ENCODE peak calls at places on chromosomes 12 and 14, in seven cellular contexts. X is GM12891, R is SK-N-SH, D is K562, S is H1, V is HepG2, Z is GM12878. I is an unnamed sample.

GRCh38 chr12:116591608-116592115 is 32.5 kb downstream of the MAP1LC3B2 start:
- DNase-seq in R (no peak), D (no peak), Z (no peak), S (no peak), X (no peak), V (no peak), I (no peak)

GRCh38 chr12:85089792-85090191 is 53.6 kb downstream of the LRRIQ1 start:
- DNase-seq in S (no peak), D (no peak), X (no peak), Z (no peak), V (no peak), R (no peak), I (no peak)

GRCh38 chr12:52097045-52097666 is 17.7 kb downstream of the SMIM41 start:
- DNase-seq in D (no peak), Z (no peak), V (no peak), S (no peak), R (peak), X (no peak), I (no peak)

GRCh38 chr14:93115920-93116675 is at the start of gene ITPK1:
- DNase-seq in V (peak), X (peak), S (peak), D (peak), R (peak), Z (no peak), I (peak)

GRCh38 chr12:30111719-30112118 is 328.0 kb upstream of the TMTC1 start:
- DNase-seq in X (no peak), R (peak), Z (no peak), D (no peak), V (no peak), S (no peak), I (no peak)

GRCh38 chr14:75370416-75371205 is 57.2 kb upstream of the JDP2 start:
- DNase-seq in S (no peak), V (no peak), R (no peak), D (no peak), X (no peak), Z (no peak), I (no peak)

GRCh38 chr14:35303149-35303548 is 11.0 kb downstream of the PSMA6 start:
- DNase-seq in R (no peak), Z (no peak), S (no peak), D (no peak), X (no peak), V (no peak), I (no peak)

GRCh38 chr12:52221912-52222457 is 11.1 kb upstream of the KRT7 start:
- DNase-seq in V (no peak), X (no peak), R (no peak), S (peak), D (peak), Z (no peak), I (no peak)

GRCh38 chr12:100959481-100959880 is 164.9 kb downstream of the ANO4 start:
- DNase-seq in S (no peak), Z (no peak), V (no peak), R (no peak), X (no peak), D (peak), I (no peak)

GRCh38 chr12:108724054-108724889 is 7.0 kb downstream of the CORO1C start:
- DNase-seq in Z (no peak), R (no peak), S (no peak), X (no peak), V (no peak), D (peak), I (no peak)

GRCh38 chr12:67520611-67521010 is 127.9 kb upstream of the DYRK2 start:
- DNase-seq in V (no peak), X (no peak), S (no peak), D (no peak), Z (no peak), R (no peak), I (no peak)

GRCh38 chr12:113325938-113326337 is 9.0 kb downstream of the SLC8B1 start:
- DNase-seq in D (no peak), V (no peak), Z (no peak), R (no peak), X (no peak), S (no peak), I (no peak)

GRCh38 chr12:52615208-52615868 is 3.0 kb downstream of the KRT73 start:
- DNase-seq in R (no peak), Z (no peak), V (no peak), D (no peak), X (no peak), S (peak), I (no peak)

GRCh38 chr12:111462134-111462821 is 56.6 kb downstream of the SH2B3 start:
- DNase-seq in R (no peak), Z (no peak), S (no peak), D (no peak), V (no peak), X (no peak), I (no peak)
- TF ChIP-seq TAF1 in R (no peak), Z (no peak), S (no peak), D (no peak), V (no peak), X (no peak), I (no peak)

GRCh38 chr12:1676043-1676442 is 14.8 kb upstream of the ADIPOR2 start:
- DNase-seq in V (no peak), D (no peak), Z (no peak), S (no peak), X (no peak), R (no peak), I (no peak)

GRCh38 chr12:1681493-1681807 is 9.4 kb upstream of the ADIPOR2 start:
- DNase-seq in X (no peak), D (no peak), R (no peak), S (no peak), Z (no peak), V (no peak), I (no peak)

DNA sequence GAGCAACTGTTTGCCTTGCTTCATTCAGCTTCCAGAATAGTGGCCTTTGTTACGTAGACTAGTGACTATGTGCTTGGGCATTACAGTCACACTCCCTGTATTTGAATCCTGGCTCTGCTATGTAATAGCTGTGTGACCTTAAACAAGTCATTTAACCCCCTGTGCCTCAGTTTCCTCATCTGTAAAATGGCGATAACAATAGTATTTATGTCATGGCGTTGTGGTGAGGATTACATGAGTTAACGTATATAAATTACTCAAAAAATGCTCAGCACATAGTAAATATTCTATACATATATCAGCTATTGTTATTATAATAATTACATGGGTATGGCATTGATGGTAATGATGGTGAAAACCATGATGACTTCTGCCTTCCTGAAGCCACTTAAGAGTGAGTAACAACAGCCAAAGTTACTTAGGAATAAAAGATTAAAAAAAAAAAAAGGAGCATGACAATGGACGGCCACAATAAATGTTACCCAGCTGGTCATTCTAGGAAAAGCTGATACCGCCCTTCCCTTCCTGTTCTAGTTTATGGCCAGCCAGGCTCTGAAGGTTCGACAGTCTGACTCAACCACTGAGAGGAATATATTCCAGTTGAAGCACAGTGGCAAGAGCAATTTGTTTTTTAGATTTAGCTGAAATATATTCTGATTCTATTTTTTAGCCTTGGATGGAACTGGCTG is 9.9 kb upstream of the ADIPOR2 start:
- DNase-seq in V (no peak), D (peak), X (no peak), S (peak), R (no peak), Z (no peak), I (no peak)
- TF ChIP-seq POLR2AphosphoS5 in V (no peak), D (no peak), X (no peak), S (no peak), R (no peak), Z (no peak), I (no peak)

DNA sequence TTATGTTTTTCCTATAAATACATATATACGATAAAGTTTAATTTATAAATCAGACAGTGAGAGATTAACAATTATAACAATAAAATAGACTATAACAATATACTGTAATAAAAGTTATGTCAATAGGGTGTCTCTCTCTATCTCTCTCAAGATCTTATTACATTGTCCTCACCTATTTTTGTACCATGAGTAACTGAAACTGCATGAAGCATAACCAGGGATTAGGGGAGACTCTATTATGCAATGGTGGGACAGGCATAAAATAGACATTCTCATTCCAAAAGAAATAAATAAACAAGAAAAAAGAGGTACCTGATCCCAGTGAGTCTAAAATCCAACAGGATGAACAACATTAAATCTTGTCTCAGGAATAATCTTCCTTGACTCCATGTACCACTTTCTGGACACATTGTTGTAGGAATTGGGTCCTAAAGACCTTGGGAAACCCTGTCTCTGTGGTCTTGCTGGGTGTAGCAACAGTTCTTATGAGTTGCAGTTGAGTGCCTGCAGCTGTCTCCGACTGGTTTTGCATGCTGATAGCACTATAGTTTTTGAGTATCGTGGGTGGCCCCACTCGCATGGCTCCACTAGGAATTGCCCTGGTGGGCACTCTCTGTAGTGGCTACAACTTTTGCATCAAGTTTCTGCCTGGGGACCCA is 204.8 kb downstream of the KITLG start:
- DNase-seq in D (no peak), S (no peak), X (no peak), R (no peak), V (no peak), Z (no peak), I (no peak)
- TF ChIP-seq TAF1 in D (no peak), S (no peak), X (no peak), R (no peak), V (no peak), Z (no peak), I (no peak)

GRCh38 chr12:88951177-88951576 is 370.9 kb upstream of the KITLG start:
- DNase-seq in D (no peak), V (no peak), Z (no peak), S (no peak), R (no peak), X (no peak), I (no peak)

GRCh38 chr12:88944403-88944802 is 364.1 kb upstream of the KITLG start:
- DNase-seq in S (no peak), V (peak), D (no peak), R (no peak), X (no peak), Z (no peak), I (no peak)

GRCh38 chr12:88947486-88948043 is 367.3 kb upstream of the KITLG start:
- DNase-seq in X (no peak), D (no peak), V (no peak), S (no peak), Z (no peak), R (no peak), I (no peak)

GRCh38 chr12:88945041-88945732 is 364.9 kb upstream of the KITLG start:
- DNase-seq in S (no peak), V (no peak), R (no peak), D (no peak), Z (no peak), X (no peak), I (no peak)

DNA sequence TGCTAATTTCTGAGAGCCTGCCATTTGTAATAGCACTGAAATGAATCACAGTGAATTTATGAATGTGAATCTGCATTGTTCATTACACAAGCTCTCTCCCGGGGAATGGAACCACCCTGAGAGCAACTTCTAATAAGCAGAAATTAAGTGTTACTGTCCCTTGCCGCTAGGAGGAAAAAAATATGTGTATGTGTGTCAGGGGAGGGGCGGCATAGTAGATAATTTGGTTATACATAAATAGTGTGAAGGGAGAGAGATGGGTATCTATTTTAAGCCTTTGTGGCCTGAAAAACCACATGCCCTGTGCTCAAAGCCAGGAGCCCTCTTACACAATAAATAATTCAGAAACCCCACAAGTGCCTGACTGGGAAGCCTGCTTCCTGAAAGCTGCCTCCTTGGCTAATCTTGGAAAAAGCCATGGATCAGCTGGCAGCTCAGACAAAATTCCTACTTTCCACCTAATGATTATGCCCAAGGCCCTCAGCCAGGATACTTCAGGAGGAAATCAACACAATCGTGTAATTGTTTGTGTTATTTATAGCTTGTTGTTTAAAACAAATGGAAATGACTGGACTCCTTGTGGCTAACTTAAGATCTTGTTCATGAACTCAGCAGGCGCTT is 366.2 kb upstream of the KITLG start:
- DNase-seq in R (no peak), X (no peak), V (no peak), D (no peak), Z (no peak), S (no peak), I (no peak)
- TF ChIP-seq POLR2AphosphoS5 in R (no peak), X (no peak), V (no peak), D (no peak), Z (no peak), S (no peak), I (no peak)

GRCh38 chr12:1917172-1918070 is 1.0 kb downstream of the CACNA2D4 start:
- DNase-seq in R (peak), X (no peak), S (no peak), D (peak), V (no peak), Z (no peak), I (no peak)
- TF ChIP-seq TAF1 in R (no peak), X (no peak), S (no peak), D (no peak), V (no peak), Z (no peak), I (no peak)

I was measured in GM12892.